ENCODE peak calls at places on chromosomes 11 and 22, in ten cellular contexts. One of them, this sample, is unnamed.

GRCh38 chr11:97361812-97362378 is 972.1 kb downstream of the JRKL start:
- DNase-seq in IMR-90: no peak
- DNase-seq in left ventricle myocardium inferior: no peak
- DNase-seq in tibial nerve: no peak
- DNase-seq in cardiac fibroblast: peak
- DNase-seq in AG09309: no peak
- DNase-seq in fibroblast of mammary gland: peak
- DNase-seq in upper lobe of left lung: no peak
- DNase-seq in kidney: no peak
- DNase-seq in BE2C: no peak
- DNase-seq in this sample: no peak

GRCh38 chr11:92511522-92512203 is 287.0 kb downstream of the FAT3 start:
- DNase-seq in left ventricle myocardium inferior: no peak
- DNase-seq in kidney: no peak
- DNase-seq in tibial nerve: no peak
- DNase-seq in BE2C: no peak
- DNase-seq in IMR-90: no peak
- DNase-seq in cardiac fibroblast: no peak
- DNase-seq in upper lobe of left lung: no peak
- DNase-seq in fibroblast of mammary gland: no peak
- DNase-seq in AG09309: no peak
- DNase-seq in this sample: no peak

GRCh38 chr22:49789289-49790141 is 38.2 kb downstream of the BRD1 start:
- DNase-seq in kidney: peak
- DNase-seq in BE2C: no peak
- DNase-seq in fibroblast of mammary gland: peak
- DNase-seq in tibial nerve: peak
- DNase-seq in upper lobe of left lung: peak
- DNase-seq in IMR-90: peak
- DNase-seq in left ventricle myocardium inferior: peak
- DNase-seq in cardiac fibroblast: peak
- DNase-seq in AG09309: no peak
- DNase-seq in this sample: peak

GRCh38 chr11:8699903-8700302 is 17.3 kb downstream of the RPL27A start:
- DNase-seq in upper lobe of left lung: no peak
- DNase-seq in cardiac fibroblast: peak
- DNase-seq in fibroblast of mammary gland: peak
- DNase-seq in BE2C: no peak
- DNase-seq in IMR-90: peak
- DNase-seq in left ventricle myocardium inferior: no peak
- DNase-seq in kidney: no peak
- DNase-seq in AG09309: no peak
- DNase-seq in tibial nerve: no peak
- DNase-seq in this sample: peak

GRCh38 chr22:41596776-41597634 is 7.4 kb upstream of the PMM1 start:
- DNase-seq in fibroblast of mammary gland: peak
- DNase-seq in kidney: peak
- DNase-seq in left ventricle myocardium inferior: peak
- DNase-seq in IMR-90: peak
- DNase-seq in upper lobe of left lung: peak
- DNase-seq in BE2C: peak
- DNase-seq in cardiac fibroblast: peak
- DNase-seq in tibial nerve: peak
- DNase-seq in AG09309: no peak
- DNase-seq in this sample: peak

GRCh38 chr11:109423114-109423859 is 1.3 kb downstream of the C11orf87 start:
- DNase-seq in IMR-90: no peak
- DNase-seq in left ventricle myocardium inferior: no peak
- DNase-seq in AG09309: no peak
- DNase-seq in tibial nerve: no peak
- DNase-seq in fibroblast of mammary gland: no peak
- DNase-seq in upper lobe of left lung: no peak
- DNase-seq in cardiac fibroblast: peak
- DNase-seq in kidney: peak
- DNase-seq in BE2C: peak
- DNase-seq in this sample: no peak

GRCh38 chr11:130611791-130612251 is 163.4 kb downstream of the ADAMTS15 start:
- DNase-seq in BE2C: no peak
- DNase-seq in left ventricle myocardium inferior: no peak
- DNase-seq in tibial nerve: no peak
- DNase-seq in IMR-90: peak
- DNase-seq in kidney: no peak
- DNase-seq in AG09309: no peak
- DNase-seq in cardiac fibroblast: peak
- DNase-seq in upper lobe of left lung: no peak
- DNase-seq in fibroblast of mammary gland: peak
- DNase-seq in this sample: peak

GRCh38 chr11:61955031-61955415 is 4.9 kb downstream of the BEST1 start:
- DNase-seq in upper lobe of left lung: peak
- DNase-seq in left ventricle myocardium inferior: peak
- DNase-seq in AG09309: peak
- DNase-seq in IMR-90: peak
- DNase-seq in cardiac fibroblast: peak
- DNase-seq in kidney: peak
- DNase-seq in tibial nerve: peak
- DNase-seq in fibroblast of mammary gland: peak
- DNase-seq in BE2C: no peak
- DNase-seq in this sample: peak

GRCh38 chr11:132405728-132406127 is 1035.3 kb downstream of the NTM start:
- DNase-seq in kidney: no peak
- DNase-seq in upper lobe of left lung: no peak
- DNase-seq in cardiac fibroblast: no peak
- DNase-seq in BE2C: no peak
- DNase-seq in AG09309: no peak
- DNase-seq in fibroblast of mammary gland: no peak
- DNase-seq in tibial nerve: no peak
- DNase-seq in IMR-90: no peak
- DNase-seq in left ventricle myocardium inferior: no peak
- DNase-seq in this sample: no peak

GRCh38 chr22:42318967-42319366 is 48.5 kb upstream of the TCF20 start:
- DNase-seq in cardiac fibroblast: no peak
- DNase-seq in upper lobe of left lung: no peak
- DNase-seq in tibial nerve: no peak
- DNase-seq in IMR-90: no peak
- DNase-seq in kidney: no peak
- DNase-seq in fibroblast of mammary gland: no peak
- DNase-seq in BE2C: no peak
- DNase-seq in AG09309: no peak
- DNase-seq in left ventricle myocardium inferior: no peak
- DNase-seq in this sample: no peak

GRCh38 chr11:69638941-69639681 is 1.8 kb upstream of the CCND1 start:
- DNase-seq in BE2C: peak
- DNase-seq in kidney: peak
- DNase-seq in IMR-90: peak
- DNase-seq in fibroblast of mammary gland: peak
- DNase-seq in left ventricle myocardium inferior: peak
- DNase-seq in tibial nerve: peak
- DNase-seq in cardiac fibroblast: peak
- DNase-seq in upper lobe of left lung: peak
- DNase-seq in AG09309: peak
- DNase-seq in this sample: peak
- H3K4me3 ChIP-seq in BE2C: peak
- H3K4me3 ChIP-seq in kidney: peak
- H3K4me3 ChIP-seq in IMR-90: peak
- H3K4me3 ChIP-seq in fibroblast of mammary gland: peak
- H3K4me3 ChIP-seq in left ventricle myocardium inferior: peak
- H3K4me3 ChIP-seq in tibial nerve: peak
- H3K4me3 ChIP-seq in cardiac fibroblast: peak
- H3K4me3 ChIP-seq in upper lobe of left lung: peak
- H3K4me3 ChIP-seq in AG09309: peak
- H3K4me3 ChIP-seq in this sample: peak

GRCh38 chr22:44091021-44091721 is 67.1 kb downstream of the PARVB start:
- DNase-seq in IMR-90: no peak
- DNase-seq in left ventricle myocardium inferior: no peak
- DNase-seq in tibial nerve: no peak
- DNase-seq in AG09309: no peak
- DNase-seq in upper lobe of left lung: no peak
- DNase-seq in cardiac fibroblast: peak
- DNase-seq in kidney: peak
- DNase-seq in BE2C: peak
- DNase-seq in fibroblast of mammary gland: peak
- DNase-seq in this sample: no peak

GRCh38 chr22:44088976-44089570 is 65.0 kb downstream of the PARVB start:
- DNase-seq in fibroblast of mammary gland: peak
- DNase-seq in kidney: peak
- DNase-seq in left ventricle myocardium inferior: peak
- DNase-seq in cardiac fibroblast: peak
- DNase-seq in AG09309: peak
- DNase-seq in upper lobe of left lung: no peak
- DNase-seq in BE2C: no peak
- DNase-seq in IMR-90: peak
- DNase-seq in tibial nerve: no peak
- DNase-seq in this sample: peak

GRCh38 chr22:44090571-44090905 is 66.4 kb downstream of the PARVB start:
- DNase-seq in AG09309: no peak
- DNase-seq in left ventricle myocardium inferior: no peak
- DNase-seq in tibial nerve: no peak
- DNase-seq in fibroblast of mammary gland: no peak
- DNase-seq in BE2C: no peak
- DNase-seq in upper lobe of left lung: no peak
- DNase-seq in kidney: peak
- DNase-seq in IMR-90: no peak
- DNase-seq in cardiac fibroblast: no peak
- DNase-seq in this sample: no peak

GRCh38 chr22:44091751-44092150 is 67.6 kb downstream of the PARVB start:
- DNase-seq in left ventricle myocardium inferior: no peak
- DNase-seq in IMR-90: no peak
- DNase-seq in BE2C: no peak
- DNase-seq in AG09309: no peak
- DNase-seq in fibroblast of mammary gland: no peak
- DNase-seq in upper lobe of left lung: no peak
- DNase-seq in kidney: peak
- DNase-seq in cardiac fibroblast: no peak
- DNase-seq in tibial nerve: no peak
- DNase-seq in this sample: no peak

GRCh38 chr22:44089717-44090570 is 65.8 kb downstream of the PARVB start:
- DNase-seq in upper lobe of left lung: no peak
- DNase-seq in fibroblast of mammary gland: no peak
- DNase-seq in IMR-90: no peak
- DNase-seq in tibial nerve: no peak
- DNase-seq in kidney: peak
- DNase-seq in left ventricle myocardium inferior: no peak
- DNase-seq in BE2C: no peak
- DNase-seq in cardiac fibroblast: no peak
- DNase-seq in AG09309: no peak
- DNase-seq in this sample: no peak
- TF ChIP-seq CTCF in upper lobe of left lung: no peak
- TF ChIP-seq CTCF in fibroblast of mammary gland: no peak
- TF ChIP-seq CTCF in IMR-90: no peak
- TF ChIP-seq CTCF in tibial nerve: no peak
- TF ChIP-seq CTCF in kidney: no peak
- TF ChIP-seq CTCF in left ventricle myocardium inferior: no peak
- TF ChIP-seq CTCF in BE2C: no peak
- TF ChIP-seq CTCF in cardiac fibroblast: no peak
- TF ChIP-seq CTCF in AG09309: no peak
- TF ChIP-seq CTCF in this sample: no peak

GRCh38 chr11:46387456-46387855 is 4.1 kb downstream of the CHRM4 start:
- DNase-seq in left ventricle myocardium inferior: no peak
- DNase-seq in IMR-90: no peak
- DNase-seq in kidney: no peak
- DNase-seq in BE2C: no peak
- DNase-seq in AG09309: no peak
- DNase-seq in fibroblast of mammary gland: no peak
- DNase-seq in upper lobe of left lung: no peak
- DNase-seq in tibial nerve: no peak
- DNase-seq in cardiac fibroblast: no peak
- DNase-seq in this sample: no peak

GRCh38 chr11:46389450-46390330 is 1.9 kb downstream of the CHRM4 start:
- DNase-seq in cardiac fibroblast: peak
- DNase-seq in AG09309: no peak
- DNase-seq in upper lobe of left lung: peak
- DNase-seq in BE2C: peak
- DNase-seq in kidney: peak
- DNase-seq in tibial nerve: peak
- DNase-seq in IMR-90: peak
- DNase-seq in fibroblast of mammary gland: peak
- DNase-seq in left ventricle myocardium inferior: peak
- DNase-seq in this sample: peak

GRCh38 chr11:46387919-46388618 is 3.5 kb downstream of the CHRM4 start:
- DNase-seq in IMR-90: no peak
- DNase-seq in tibial nerve: no peak
- DNase-seq in BE2C: no peak
- DNase-seq in fibroblast of mammary gland: no peak
- DNase-seq in kidney: no peak
- DNase-seq in AG09309: no peak
- DNase-seq in left ventricle myocardium inferior: no peak
- DNase-seq in cardiac fibroblast: peak
- DNase-seq in upper lobe of left lung: no peak
- DNase-seq in this sample: peak

GRCh38 chr11:46390331-46391171 is 1.0 kb downstream of the CHRM4 start:
- DNase-seq in tibial nerve: no peak
- DNase-seq in BE2C: no peak
- DNase-seq in upper lobe of left lung: no peak
- DNase-seq in fibroblast of mammary gland: no peak
- DNase-seq in AG09309: no peak
- DNase-seq in left ventricle myocardium inferior: no peak
- DNase-seq in kidney: no peak
- DNase-seq in IMR-90: no peak
- DNase-seq in cardiac fibroblast: no peak
- DNase-seq in this sample: no peak

GRCh38 chr11:46388619-46389449 is 2.7 kb downstream of the CHRM4 start:
- DNase-seq in IMR-90: no peak
- DNase-seq in left ventricle myocardium inferior: no peak
- DNase-seq in kidney: no peak
- DNase-seq in fibroblast of mammary gland: no peak
- DNase-seq in upper lobe of left lung: no peak
- DNase-seq in AG09309: no peak
- DNase-seq in tibial nerve: no peak
- DNase-seq in BE2C: no peak
- DNase-seq in cardiac fibroblast: no peak
- DNase-seq in this sample: no peak
- H3K4me3 ChIP-seq in IMR-90: no peak
- H3K4me3 ChIP-seq in left ventricle myocardium inferior: peak
- H3K4me3 ChIP-seq in kidney: no peak
- H3K4me3 ChIP-seq in fibroblast of mammary gland: no peak
- H3K4me3 ChIP-seq in upper lobe of left lung: no peak
- H3K4me3 ChIP-seq in AG09309: peak
- H3K4me3 ChIP-seq in tibial nerve: no peak
- H3K4me3 ChIP-seq in BE2C: no peak
- H3K4me3 ChIP-seq in cardiac fibroblast: no peak
- H3K4me3 ChIP-seq in this sample: no peak

GRCh38 chr11:57644748-57645715 is 4.7 kb downstream of the YPEL4 start:
- DNase-seq in IMR-90: peak
- DNase-seq in tibial nerve: peak
- DNase-seq in cardiac fibroblast: peak
- DNase-seq in AG09309: no peak
- DNase-seq in upper lobe of left lung: peak
- DNase-seq in kidney: peak
- DNase-seq in BE2C: peak
- DNase-seq in fibroblast of mammary gland: peak
- DNase-seq in left ventricle myocardium inferior: peak
- DNase-seq in this sample: peak
- TF ChIP-seq CTCF in IMR-90: peak
- TF ChIP-seq CTCF in tibial nerve: peak
- TF ChIP-seq CTCF in cardiac fibroblast: peak
- TF ChIP-seq CTCF in AG09309: peak
- TF ChIP-seq CTCF in upper lobe of left lung: peak
- TF ChIP-seq CTCF in kidney: peak
- TF ChIP-seq CTCF in BE2C: peak
- TF ChIP-seq CTCF in fibroblast of mammary gland: peak
- TF ChIP-seq CTCF in left ventricle myocardium inferior: peak
- TF ChIP-seq CTCF in this sample: peak